ENCODE peak calls at places on chromosomes 16 and 17, in four cellular contexts. H is transverse colon, W is lower leg skin, K is neural progenitor cell. G is an unnamed sample.

GRCh38 chr17:66580178-66580577 is 254.7 kb upstream of the CACNG5 start:
- DNase-seq in H (peak), K (peak), W (no peak), G (no peak)

GRCh38 chr17:39800540-39800939 is 62.8 kb downstream of the GRB7 start:
- DNase-seq in K (no peak), H (peak), W (no peak), G (no peak)

GRCh38 chr16:49801290-49801689 is 54.6 kb downstream of the ZNF423 start:
- DNase-seq in W (no peak), K (no peak), H (no peak), G (no peak)

GRCh38 chr17:68455756-68456528 is 1.4 kb downstream of the WIPI1 start:
- DNase-seq in H (peak), K (no peak), W (no peak), G (no peak)

GRCh38 chr16:9047689-9048301 is 43.6 kb upstream of the HAPSTR1 start:
- DNase-seq in H (peak), W (peak), K (peak), G (peak)

GRCh38 chr17:61389670-61390478 is 9.8 kb upstream of the TBX2 start:
- DNase-seq in W (no peak), K (peak), H (peak), G (peak)

GRCh38 chr17:17412331-17412730 is 64.5 kb upstream of the MED9 start:
- DNase-seq in W (no peak), H (no peak), K (no peak), G (no peak)

GRCh38 chr17:37701424-37702020 is 43.3 kb downstream of the HNF1B start:
- DNase-seq in H (peak), W (no peak), K (peak), G (no peak)

GRCh38 chr17:43366809-43367587 is 31.8 kb upstream of the ARL4D start:
- DNase-seq in W (no peak), H (no peak), K (no peak), G (no peak)

GRCh38 chr17:82913304-82914043 is 73.7 kb upstream of the ZNF750 start:
- DNase-seq in H (no peak), K (peak), W (no peak), G (no peak)

GRCh38 chr17:9729735-9730420 is 61.5 kb downstream of the DHRS7C start:
- DNase-seq in H (no peak), W (no peak), K (no peak), G (no peak)

GRCh38 chr17:75848523-75849303 is 4.5 kb upstream of the UNC13D start:
- DNase-seq in K (peak), H (peak), W (peak), G (peak)

GRCh38 chr17:44906010-44906646 is 6.9 kb upstream of the EFTUD2 start:
- DNase-seq in W (no peak), H (no peak), K (no peak), G (no peak)

GRCh38 chr16:1932050-1933028 is 10.7 kb downstream of the MSRB1 start:
- DNase-seq in H (peak), K (peak), W (no peak), G (no peak)
- TF ChIP-seq CTCF in H (peak), K (peak), W (no peak), G (no peak)

DNA sequence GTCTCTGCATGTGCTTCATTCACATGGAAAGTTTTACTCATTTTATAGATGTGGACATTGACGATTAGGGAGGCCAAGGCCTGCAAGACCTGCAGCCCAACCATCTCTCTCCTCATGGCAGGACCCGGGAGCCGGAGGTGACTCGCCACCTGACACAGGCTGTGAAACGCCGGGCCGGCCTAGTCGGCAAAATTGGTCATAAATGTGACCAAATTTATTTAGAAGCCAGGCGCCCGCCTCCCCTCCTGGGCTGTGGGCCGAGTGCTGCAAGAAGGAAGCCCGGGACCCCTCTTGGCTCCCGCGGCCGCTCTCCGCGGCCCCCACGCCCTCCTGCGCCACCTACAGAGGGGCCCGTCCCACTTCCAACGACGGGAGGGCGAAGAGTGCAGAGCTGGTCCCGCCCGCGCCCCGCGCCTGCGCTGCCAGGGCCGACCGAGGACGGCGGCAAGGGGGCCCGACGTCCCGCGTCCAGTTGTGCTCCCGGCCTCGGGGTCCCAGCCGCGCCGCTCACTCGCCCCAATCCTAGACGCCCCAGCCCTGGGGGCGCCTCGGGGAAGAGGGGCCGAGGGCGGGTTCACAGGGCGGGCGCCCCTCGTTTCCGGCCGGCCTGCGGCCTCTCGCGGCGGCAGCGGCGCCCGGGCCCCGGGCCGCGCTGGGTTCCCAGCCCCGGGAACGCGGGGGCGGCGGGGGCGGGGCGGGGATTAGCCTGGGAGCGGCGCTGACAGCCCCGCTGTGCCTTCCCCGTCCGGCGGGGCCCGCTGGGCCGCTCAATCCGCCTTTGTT is 47.5 kb downstream of the WNT3 start:
- DNase-seq in K (peak), H (peak), W (no peak), G (no peak)
- TF ChIP-seq CTCF in K (no peak), H (no peak), W (no peak), G (no peak)

GRCh38 chr16:11101695-11102522 is 154.1 kb downstream of the SOCS1 start:
- DNase-seq in K (no peak), H (no peak), W (no peak), G (no peak)
- TF ChIP-seq CTCF in K (no peak), H (peak), W (no peak), G (no peak)

GRCh38 chr16:68436581-68436980 is 11.7 kb downstream of the SMPD3 start:
- DNase-seq in H (no peak), K (peak), W (no peak), G (no peak)
- TF ChIP-seq CTCF in H (no peak), K (peak), W (no peak), G (no peak)

GRCh38 chr17:35171834-35172233 is 22.4 kb downstream of the SLC35G3 start:
- DNase-seq in K (no peak), W (no peak), H (no peak), G (no peak)

GRCh38 chr17:35167666-35168065 is 20.0 kb downstream of the UNC45B start:
- DNase-seq in K (no peak), H (no peak), W (no peak), G (no peak)

GRCh38 chr17:35169964-35170363 is 22.3 kb downstream of the UNC45B start:
- DNase-seq in H (no peak), K (no peak), W (no peak), G (no peak)

GRCh38 chr17:35174835-35175334 is 19.3 kb downstream of the SLC35G3 start:
- DNase-seq in H (no peak), K (no peak), W (no peak), G (no peak)

GRCh38 chr17:35170968-35171771 is 23.0 kb downstream of the SLC35G3 start:
- DNase-seq in W (no peak), H (no peak), K (no peak), G (no peak)
- TF ChIP-seq CTCF in W (no peak), H (peak), K (peak), G (no peak)

GRCh38 chr17:79023886-79024771 is at the start of gene C1QTNF1:
- DNase-seq in K (peak), H (peak), W (no peak), G (no peak)
- TF ChIP-seq CTCF in K (peak), H (peak), W (no peak), G (peak)

GRCh38 chr16:51374346-51374745 is 223.3 kb upstream of the SALL1 start:
- DNase-seq in H (no peak), W (no peak), K (no peak), G (no peak)
- TF ChIP-seq CTCF in H (no peak), W (no peak), K (no peak), G (no peak)

DNA sequence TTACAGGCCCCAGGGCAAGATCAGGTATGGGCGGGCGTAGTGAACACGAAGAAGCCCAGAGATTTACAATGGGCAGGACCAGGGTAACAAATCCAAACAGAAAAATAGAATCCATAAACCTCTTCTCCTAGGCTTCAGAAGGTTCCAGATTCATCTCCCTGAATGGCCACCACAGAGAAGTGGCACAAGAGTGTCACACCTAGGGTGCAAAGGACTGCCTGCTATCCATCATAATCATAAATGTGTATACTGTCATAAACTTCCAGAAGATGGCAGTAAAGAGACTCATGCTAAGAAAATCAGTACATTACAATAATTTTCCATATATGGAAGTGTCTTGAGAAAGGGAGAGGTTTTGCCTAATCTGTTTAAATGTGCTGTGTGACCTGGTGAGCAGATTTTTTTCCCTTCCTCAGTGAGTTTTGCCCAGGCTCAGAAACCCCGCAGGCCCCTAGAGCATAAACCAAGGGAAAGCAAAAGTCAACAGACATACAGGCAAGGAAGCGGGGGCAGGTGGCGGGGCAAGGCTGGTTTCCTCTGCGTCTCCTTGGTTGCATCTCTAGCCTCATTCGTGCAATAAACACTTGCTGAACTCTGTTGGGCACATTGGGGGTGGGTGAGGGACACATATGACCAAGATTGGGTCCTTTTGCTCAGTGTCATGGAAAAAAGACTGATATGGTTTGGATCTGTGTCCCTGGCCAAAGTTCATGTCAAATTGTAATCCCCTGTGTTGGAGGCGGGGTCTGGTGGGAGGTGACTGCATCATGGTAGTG is 92.0 kb upstream of the CDH5 start:
- DNase-seq in W (no peak), K (no peak), H (no peak), G (no peak)
- TF ChIP-seq CTCF in W (no peak), K (no peak), H (no peak), G (no peak)

G was measured in omental fat pad.